ENCODE peak calls at places on chromosomes 16 and 17, in nine cellular contexts. V is IMR-90; W is sigmoid colon; B is mucosa of gallbladder; D is AG09319; N is naive thymus-derived CD4-positive, alpha-beta T cell; H is GM13976; I is HuH-7.5; F is RWPE1. Y is an unnamed sample.

GRCh38 chr16:47320546-47321315 is 140.1 kb downstream of the ITFG1 start:
- DNase-seq in D (no peak), V (peak), I (no peak), H (no peak), N (no peak), W (no peak), F (no peak), B (no peak), Y (no peak)

GRCh38 chr17:16189791-16190348 is 25.5 kb downstream of the NCOR1 start:
- DNase-seq in F (peak), B (no peak), N (no peak), V (no peak), D (no peak), W (no peak), I (no peak), H (no peak), Y (no peak)

GRCh38 chr17:43125967-43126910 is 1.1 kb upstream of the BRCA1 start:
- DNase-seq in H (no peak), I (peak), B (no peak), D (no peak), F (no peak), V (no peak), W (peak), N (no peak), Y (no peak)

GRCh38 chr17:17545031-17545820 is 46.3 kb downstream of the PEMT start:
- DNase-seq in H (no peak), F (no peak), V (peak), D (no peak), I (no peak), N (no peak), W (no peak), B (no peak), Y (no peak)

GRCh38 chr16:27199747-27200146 is 3.6 kb upstream of the KDM8 start:
- DNase-seq in F (no peak), V (no peak), I (no peak), B (no peak), D (no peak), W (no peak), H (no peak), N (peak), Y (peak)

GRCh38 chr17:82948081-82948511 is 108.3 kb upstream of the ZNF750 start:
- DNase-seq in V (no peak), F (no peak), H (no peak), I (no peak), W (peak), D (no peak), N (no peak), B (no peak), Y (no peak)

GRCh38 chr16:88013091-88013609 is 61.9 kb downstream of the BANP start:
- DNase-seq in W (peak), B (no peak), H (no peak), I (no peak), D (no peak), N (no peak), F (no peak), V (peak), Y (no peak)

GRCh38 chr16:2967721-2968161 is 1.4 kb upstream of the PAQR4 start:
- DNase-seq in I (no peak), B (no peak), W (no peak), F (no peak), H (no peak), V (no peak), N (no peak), D (no peak), Y (no peak)

GRCh38 chr17:16989953-16990860 is 18.3 kb upstream of the TNFRSF13B start:
- DNase-seq in N (no peak), B (no peak), I (no peak), V (peak), W (peak), F (no peak), H (no peak), D (no peak), Y (no peak)

GRCh38 chr16:74774223-74775139 is at the start of gene FA2H:
- DNase-seq in N (peak), I (peak), D (no peak), V (peak), B (peak), F (peak), W (peak), H (peak), Y (no peak)

GRCh38 chr16:85829751-85830445 is 30.4 kb downstream of the COX4I1 start:
- DNase-seq in W (no peak), I (no peak), N (no peak), F (no peak), D (no peak), V (no peak), H (no peak), B (peak), Y (peak)

GRCh38 chr17:63596856-63597557 is 3.7 kb upstream of the TACO1 start:
- DNase-seq in D (no peak), I (no peak), N (no peak), H (no peak), W (no peak), B (no peak), F (no peak), V (no peak), Y (no peak)

GRCh38 chr16:83433201-83433600 is 374.6 kb upstream of the HSBP1 start:
- DNase-seq in H (no peak), W (no peak), I (no peak), V (no peak), D (no peak), F (no peak), N (no peak), B (no peak), Y (no peak)

GRCh38 chr17:3738562-3739295 is 15.0 kb downstream of the HASPIN start:
- DNase-seq in D (no peak), I (no peak), N (peak), W (no peak), F (peak), V (peak), B (peak), H (no peak), Y (no peak)

GRCh38 chr17:71237903-71238538 is 882.8 kb upstream of the SOX9 start:
- DNase-seq in N (no peak), D (peak), V (peak), H (no peak), I (peak), W (no peak), F (peak), B (no peak), Y (no peak)

GRCh38 chr16:78045865-78046581 is 23.7 kb downstream of the CLEC3A start:
- DNase-seq in H (peak), I (peak), W (no peak), V (peak), D (no peak), N (no peak), F (peak), B (peak), Y (no peak)

GRCh38 chr16:81539009-81539820 is 94.6 kb downstream of the CMIP start:
- DNase-seq in D (no peak), V (no peak), N (no peak), I (no peak), B (no peak), W (no peak), F (no peak), H (no peak), Y (no peak)

GRCh38 chr17:5485270-5486205 is at the start of gene DERL2:
- DNase-seq in D (no peak), F (peak), B (no peak), I (no peak), H (no peak), N (no peak), W (no peak), V (peak), Y (no peak)

GRCh38 chr17:63848834-63849689 is 6.6 kb upstream of the SMARCD2 start:
- DNase-seq in V (peak), W (peak), H (peak), B (peak), N (peak), I (no peak), F (peak), D (peak), Y (peak)

GRCh38 chr17:40509626-40510327 is 8.4 kb upstream of the TNS4 start:
- DNase-seq in B (no peak), V (no peak), D (no peak), W (peak), H (no peak), I (no peak), N (no peak), F (no peak), Y (no peak)

GRCh38 chr17:34613064-34614019 is 34.0 kb downstream of the TMEM132E start:
- DNase-seq in V (no peak), W (no peak), F (peak), D (no peak), I (no peak), H (no peak), N (no peak), B (no peak), Y (no peak)

GRCh38 chr17:74713199-74713755 is 554 bp upstream of the CD300LF start:
- DNase-seq in I (no peak), D (no peak), N (no peak), H (no peak), B (no peak), V (no peak), W (no peak), F (no peak), Y (peak)

Y was measured in GF-D8.